ENCODE peak calls at places on chromosome 18, in six cellular contexts. O is sigmoid colon, X is stomach, M is body of pancreas, F is cardiac muscle cell, B is heart right ventricle. G is an unnamed sample.

GRCh38 chr18:62555135-62555534 is 32.3 kb downstream of the ZCCHC2 start:
- DNase-seq in B (no peak), O (no peak), X (no peak), F (no peak), M (no peak), G (no peak)

GRCh38 chr18:79410731-79411613 is 15.2 kb downstream of the NFATC1 start:
- DNase-seq in B (no peak), F (no peak), X (no peak), O (no peak), M (no peak), G (no peak)

GRCh38 chr18:3214855-3215637 is 4.7 kb downstream of the MYOM1 start:
- DNase-seq in O (no peak), X (no peak), F (no peak), B (no peak), M (no peak), G (no peak)

GRCh38 chr18:62715829-62716678 is 713 bp downstream of the PHLPP1 start:
- DNase-seq in F (peak; percentile 71), B (peak; percentile 65), M (peak; percentile 69), O (peak; percentile 80), X (peak; percentile 67), G (peak; percentile 57)

GRCh38 chr18:67926929-67927864 is 410.7 kb upstream of the DSEL start:
- DNase-seq in B (no peak), X (no peak), F (no peak), O (no peak), M (no peak), G (no peak)

GRCh38 chr18:38751897-38752296 is 1186.3 kb upstream of the CELF4 start:
- DNase-seq in M (no peak), F (peak; percentile 50), B (no peak), X (no peak), O (no peak), G (no peak)

GRCh38 chr18:48540329-48541025 is 1.6 kb downstream of the CTIF start:
- DNase-seq in O (peak; percentile 86), B (peak; percentile 65), F (peak; percentile 64), X (peak; percentile 65), M (peak; percentile 59), G (peak; percentile 84)

GRCh38 chr18:25646971-25647370 is 295.0 kb upstream of the ZNF521 start:
- DNase-seq in F (no peak), O (no peak), X (no peak), M (no peak), B (no peak), G (no peak)

GRCh38 chr18:6055711-6056110 is 160.4 kb upstream of the TMEM200C start:
- DNase-seq in M (no peak), B (no peak), F (no peak), O (no peak), X (no peak), G (no peak)

GRCh38 chr18:69882965-69883668 is 64.6 kb downstream of the CD226 start:
- DNase-seq in M (no peak), B (no peak), F (no peak), X (no peak), O (no peak), G (no peak)

GRCh38 chr18:9597609-9598008 is 16.8 kb downstream of the PPP4R1 start:
- DNase-seq in F (no peak), M (no peak), B (no peak), X (no peak), O (no peak), G (no peak)

GRCh38 chr18:62944454-62944853 is 229.1 kb downstream of the PHLPP1 start:
- DNase-seq in O (no peak), F (peak; percentile 54), X (no peak), B (no peak), M (no peak), G (no peak)

GRCh38 chr18:13105059-13105458 is 113.5 kb upstream of the LDLRAD4 start:
- DNase-seq in F (no peak), B (no peak), X (no peak), M (no peak), O (no peak), G (no peak)

DNA sequence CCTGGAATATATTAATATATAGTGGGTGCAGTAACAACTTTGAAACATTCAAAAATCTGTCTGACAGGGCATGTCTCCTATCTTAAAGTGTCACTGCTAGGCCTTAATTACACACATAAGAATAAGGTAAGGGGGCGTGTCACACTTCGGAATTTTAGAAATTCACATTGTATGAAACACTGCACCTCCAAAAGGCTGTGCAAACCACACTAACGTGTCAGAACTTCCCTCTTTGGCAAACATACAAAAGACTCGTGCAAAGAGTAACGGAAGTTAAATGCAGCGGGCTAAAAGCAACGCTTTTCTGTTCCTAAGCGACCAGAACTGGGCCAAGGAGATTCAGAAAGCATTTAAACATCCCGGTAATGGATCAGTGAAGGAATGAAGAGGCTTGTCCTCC is 231.0 kb downstream of the ZNF516 start:
- DNase-seq in F (no peak), X (no peak), O (no peak), B (no peak), M (no peak), G (no peak)
- H3K4me1 ChIP-seq in F (no peaks in the 10 kb centered on the region), X (peaks cover 2% of the 10 kb centered on the region), O (peaks cover 21% of the 10 kb centered on the region), B (no peaks in the 10 kb centered on the region), M (no peaks in the 10 kb centered on the region), G (no peaks in the 10 kb centered on the region)

DNA sequence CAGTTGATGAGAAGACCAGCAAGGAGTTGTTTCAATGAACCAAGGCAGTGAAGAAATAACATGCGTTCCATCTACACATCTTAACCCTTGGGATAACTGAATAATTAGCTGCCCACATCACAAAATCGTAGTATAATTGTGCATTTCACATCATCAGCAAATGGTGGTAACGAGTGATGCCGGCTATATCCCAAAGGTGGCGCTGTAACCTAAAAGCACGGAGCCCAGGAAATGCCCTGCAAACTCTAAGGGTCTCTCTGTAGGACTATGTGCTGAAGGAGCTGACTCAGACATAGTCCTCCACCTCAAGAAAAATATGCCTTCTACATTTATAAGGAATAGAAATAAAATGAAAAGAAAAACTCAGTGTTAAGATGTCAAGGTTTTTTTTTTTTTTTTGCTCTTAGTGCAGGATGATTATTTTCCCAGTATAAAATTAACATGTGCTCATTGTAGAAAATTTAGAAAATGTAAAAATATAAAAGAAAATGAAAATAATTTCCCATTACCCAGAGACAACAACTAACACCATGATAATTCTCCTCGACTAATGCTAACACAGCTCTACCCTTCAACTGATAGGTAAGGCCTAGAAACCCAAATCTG is 23.1 kb upstream of the DSG3 start:
- DNase-seq in B (no peak), O (no peak), F (peak; percentile 71), X (peak; percentile 39), M (no peak), G (peak; percentile 57)
- H3K4me1 ChIP-seq in B (no peaks in the 10 kb centered on the region), O (no peaks in the 10 kb centered on the region), F (no peaks in the 10 kb centered on the region), X (no peaks in the 10 kb centered on the region), M (no peaks in the 10 kb centered on the region), G (no peaks in the 10 kb centered on the region)

GRCh38 chr18:47109720-47110119 is 40.6 kb downstream of the HDHD2 start:
- DNase-seq in O (no peak), B (no peak), M (no peak), F (no peak), X (no peak), G (no peak)

GRCh38 chr18:47108373-47108772 is 41.9 kb downstream of the HDHD2 start:
- DNase-seq in O (no peak), M (no peak), F (no peak), X (no peak), B (no peak), G (no peak)

GRCh38 chr18:47113796-47114540 is 36.3 kb downstream of the HDHD2 start:
- DNase-seq in F (no peak), O (no peak), M (no peak), X (no peak), B (no peak), G (no peak)

GRCh38 chr18:47109049-47109448 is 41.3 kb downstream of the HDHD2 start:
- DNase-seq in X (no peak), O (no peak), F (no peak), B (no peak), M (no peak), G (no peak)

GRCh38 chr18:47110875-47111274 is 39.4 kb downstream of the HDHD2 start:
- DNase-seq in X (no peak), B (no peak), M (no peak), O (no peak), F (no peak), G (no peak)
- H3K4me1 ChIP-seq in X (no peaks in the 10 kb centered on the region), B (peaks cover 3% of the 10 kb centered on the region), M (peaks cover 46% of the 10 kb centered on the region), O (no peaks in the 10 kb centered on the region), F (no peaks in the 10 kb centered on the region), G (no peaks in the 10 kb centered on the region)

GRCh38 chr18:45689386-45689785 is 34.6 kb upstream of the SLC14A1 start:
- DNase-seq in F (no peak), B (no peak), O (no peak), M (no peak), X (no peak), G (no peak)
- H3K4me1 ChIP-seq in F (peaks cover 9% of the 10 kb centered on the region), B (no peaks in the 10 kb centered on the region), O (peaks cover 6% of the 10 kb centered on the region), M (no peaks in the 10 kb centered on the region), X (no peaks in the 10 kb centered on the region), G (no peaks in the 10 kb centered on the region)

DNA sequence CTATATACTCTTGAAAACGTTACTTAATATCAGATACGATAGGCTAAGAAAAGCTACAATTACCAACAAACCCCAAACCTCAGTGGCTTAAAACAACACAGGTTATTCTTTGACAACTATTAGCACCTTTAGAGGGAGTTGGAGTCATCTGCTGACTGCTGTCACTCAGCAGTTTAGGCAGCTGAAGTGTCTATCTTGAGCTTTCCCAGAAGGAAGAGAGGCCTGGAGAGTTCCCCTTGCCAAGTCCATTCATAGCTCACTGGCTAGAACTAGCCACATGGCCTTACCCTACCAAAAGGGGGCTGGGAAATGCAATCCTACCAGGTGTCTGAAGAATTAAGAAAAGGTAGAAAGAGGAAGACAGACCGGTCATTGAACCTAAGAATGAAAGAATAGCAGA is 211.1 kb upstream of the CTAGE1 start:
- DNase-seq in M (no peak), F (no peak), B (no peak), X (no peak), O (no peak), G (no peak)
- H3K4me1 ChIP-seq in M (no peaks in the 10 kb centered on the region), F (peaks cover 5% of the 10 kb centered on the region), B (no peaks in the 10 kb centered on the region), X (no peaks in the 10 kb centered on the region), O (no peaks in the 10 kb centered on the region), G (no peaks in the 10 kb centered on the region)

GRCh38 chr18:76443519-76444435 is 51.3 kb downstream of the ZNF516 start:
- DNase-seq in M (no peak), B (no peak), O (peak; percentile 64), X (no peak), F (no peak), G (no peak)

GRCh38 chr18:76445741-76446232 is 49.3 kb downstream of the ZNF516 start:
- DNase-seq in X (no peak), B (no peak), F (no peak), O (peak; percentile 61), M (no peak), G (no peak)

GRCh38 chr18:76446321-76446720 is 48.7 kb downstream of the ZNF516 start:
- DNase-seq in O (peak; percentile 62), F (no peak), B (no peak), X (no peak), M (no peak), G (no peak)

GRCh38 chr18:76445275-76445674 is 49.8 kb downstream of the ZNF516 start:
- DNase-seq in M (no peak), X (no peak), O (no peak), F (no peak), B (no peak), G (no peak)

GRCh38 chr18:76444436-76445105 is 50.5 kb downstream of the ZNF516 start:
- DNase-seq in M (no peak), B (no peak), X (no peak), O (no peak), F (no peak), G (no peak)
- H3K4me1 ChIP-seq in M (peaks cover 30% of the 10 kb centered on the region), B (peaks cover 33% of the 10 kb centered on the region), X (peaks cover 40% of the 10 kb centered on the region), O (peaks cover 52% of the 10 kb centered on the region), F (peaks cover 28% of the 10 kb centered on the region), G (peaks cover 9% of the 10 kb centered on the region)

GRCh38 chr18:34771958-34772357 is 61.9 kb downstream of the DTNA start:
- DNase-seq in X (no peak), B (no peak), O (no peak), M (no peak), F (no peak), G (no peak)
- H3K4me1 ChIP-seq in X (peaks cover 5% of the 10 kb centered on the region), B (peaks cover 22% of the 10 kb centered on the region), O (peaks cover 28% of the 10 kb centered on the region), M (peaks cover 9% of the 10 kb centered on the region), F (no peaks in the 10 kb centered on the region), G (no peaks in the 10 kb centered on the region)

G was measured in colonic mucosa.